ENCODE peak calls at places on chromosomes 7 and 10, in eight cellular contexts. A is coronary artery, S is T-helper 17 cell, D is T-cell, K is left lobe of liver, H is NCI-H1105, O is OCI-LY7, N is occipital lobe. Y is an unnamed sample.

GRCh38 chr7:112009081-112009480 is 197.1 kb downstream of the DOCK4 start:
- DNase-seq in H (no peak), K (no peak), N (no peak), O (no peak), S (no peak), A (no peak), D (no peak), Y (no peak)

GRCh38 chr7:155751409-155751808 is 60.9 kb downstream of the SHH start:
- DNase-seq in O (no peak), K (no peak), H (no peak), N (no peak), A (no peak), S (no peak), D (no peak), Y (no peak)

GRCh38 chr7:115356139-115356746 is 434.3 kb downstream of the MDFIC start:
- DNase-seq in H (no peak), A (no peak), S (no peak), D (no peak), K (no peak), N (no peak), O (peak; percentile 6), Y (no peak)

GRCh38 chr10:71046747-71047146 is 158.4 kb upstream of the PCBD1 start:
- DNase-seq in H (no peak), S (no peak), A (no peak), N (no peak), K (no peak), D (no peak), O (no peak), Y (no peak)

GRCh38 chr10:93816123-93816747 is 58.5 kb downstream of the LGI1 start:
- DNase-seq in H (no peak), A (no peak), S (no peak), N (peak; percentile 2), K (peak; percentile 63), D (peak; percentile 4), O (peak; percentile 13), Y (no peak)

GRCh38 chr7:44772867-44773266 is 23.6 kb upstream of the PPIA start:
- DNase-seq in N (no peak), O (peak; percentile 40), H (no peak), A (no peak), K (no peak), D (no peak), S (no peak), Y (no peak)

GRCh38 chr7:132577206-132578049 is 1.2 kb upstream of the PLXNA4 start:
- DNase-seq in O (no peak), D (no peak), N (peak; percentile 74), H (peak; percentile 81), A (no peak), S (no peak), K (peak; percentile 52), Y (peak; percentile 81)

GRCh38 chr10:5543628-5544027 is 18.9 kb downstream of the CALML3 start:
- DNase-seq in K (no peak), H (no peak), A (no peak), N (no peak), D (no peak), S (no peak), O (no peak), Y (no peak)

GRCh38 chr7:45689011-45689796 is 115.0 kb downstream of the ADCY1 start:
- DNase-seq in O (no peak), S (no peak), N (no peak), A (no peak), D (no peak), K (no peak), H (no peak), Y (peak; percentile 47)

GRCh38 chr7:100791881-100792666 is 35.2 kb downstream of the EPHB4 start:
- DNase-seq in K (no peak), N (no peak), A (no peak), S (no peak), H (no peak), O (no peak), D (no peak), Y (no peak)

GRCh38 chr10:117168135-117168674 is 29.1 kb upstream of the KCNK18 start:
- DNase-seq in N (peak; percentile 13), A (no peak), D (peak; percentile 56), H (peak; percentile 25), O (peak; percentile 13), S (peak; percentile 56), K (peak; percentile 65), Y (peak; percentile 82)

GRCh38 chr10:34815174-34816066 is at the start of gene PARD3:
- DNase-seq in S (no peak), A (no peak), K (peak; percentile 80), N (no peak), H (peak; percentile 42), D (no peak), O (no peak), Y (peak; percentile 81)

GRCh38 chr7:147937428-147937827 is 653.1 kb upstream of the C7orf33 start:
- DNase-seq in H (no peak), O (no peak), A (no peak), N (no peak), D (no peak), S (no peak), K (no peak), Y (no peak)

GRCh38 chr10:34689053-34689452 is 126.0 kb downstream of the PARD3 start:
- DNase-seq in S (no peak), A (no peak), O (no peak), K (no peak), N (no peak), H (peak; percentile 39), D (no peak), Y (no peak)

GRCh38 chr7:158966780-158967390 is 110.5 kb downstream of the DYNC2I1 start:
- DNase-seq in K (no peak), A (no peak), D (no peak), O (no peak), H (no peak), S (no peak), N (no peak), Y (no peak)

GRCh38 chr10:94623572-94623971 is 60.0 kb upstream of the CYP2C18 start:
- DNase-seq in O (no peak), S (no peak), A (no peak), D (no peak), N (no peak), H (no peak), K (no peak), Y (no peak)

GRCh38 chr7:95843286-95843685 is 70.9 kb downstream of the DYNC1I1 start:
- DNase-seq in H (no peak), N (no peak), O (no peak), A (no peak), K (no peak), D (no peak), S (no peak), Y (no peak)

GRCh38 chr7:8423057-8423456 is 10.4 kb upstream of the NXPH1 start:
- DNase-seq in A (no peak), D (no peak), K (no peak), S (no peak), N (no peak), O (no peak), H (no peak), Y (no peak)

GRCh38 chr10:3452234-3452633 is 279.7 kb upstream of the PITRM1 start:
- DNase-seq in D (no peak), K (no peak), S (no peak), A (no peak), H (no peak), N (no peak), O (no peak), Y (no peak)

GRCh38 chr10:65415318-65415717 is 1510.5 kb upstream of the LRRTM3 start:
- DNase-seq in S (no peak), O (no peak), H (no peak), D (no peak), A (no peak), K (no peak), N (no peak), Y (no peak)

GRCh38 chr7:143002106-143002505 is 24.8 kb downstream of the OR9A2 start:
- DNase-seq in D (no peak), A (no peak), H (peak; percentile 2), N (no peak), O (peak; percentile 29), S (no peak), K (no peak), Y (no peak)

GRCh38 chr7:80646088-80646961 is 7.9 kb downstream of the CD36 start:
- DNase-seq in H (no peak), A (no peak), O (no peak), D (no peak), S (no peak), N (no peak), K (no peak), Y (no peak)

GRCh38 chr7:51817694-51818093 is 501.1 kb upstream of the COBL start:
- DNase-seq in D (no peak), N (no peak), H (no peak), A (no peak), O (no peak), S (no peak), K (no peak), Y (no peak)

GRCh38 chr7:31735991-31736982 is 49.3 kb downstream of the PPP1R17 start:
- DNase-seq in N (peak; percentile 50), D (no peak), A (no peak), O (peak; percentile 30), H (peak; percentile 55), S (no peak), K (peak; percentile 57), Y (no peak)

GRCh38 chr7:44167920-44168319 is 21.3 kb downstream of the GCK start:
- DNase-seq in A (no peak), D (no peak), H (no peak), N (no peak), S (no peak), O (peak; percentile 52), K (no peak), Y (no peak)

GRCh38 chr7:90563286-90563685 is 32.8 kb upstream of the CDK14 start:
- DNase-seq in N (no peak), D (no peak), O (no peak), K (no peak), A (no peak), H (no peak), S (no peak), Y (no peak)

GRCh38 chr7:25098096-25099046 is 26.7 kb downstream of the CYCS start:
- DNase-seq in O (peak; percentile 83), K (peak; percentile 51), D (peak; percentile 51), A (no peak), H (peak; percentile 71), S (peak; percentile 28), N (peak; percentile 8), Y (peak; percentile 81)

GRCh38 chr10:121819049-121819448 is 108.8 kb downstream of the ATE1 start:
- DNase-seq in N (no peak), S (no peak), D (no peak), O (no peak), H (no peak), A (no peak), K (no peak), Y (no peak)

GRCh38 chr10:23364378-23364777 is 19.8 kb upstream of the C10orf67 start:
- DNase-seq in S (no peak), N (no peak), A (no peak), D (no peak), H (no peak), K (no peak), O (no peak), Y (no peak)

GRCh38 chr7:88226886-88227516 is 7.2 kb upstream of the SRI start:
- DNase-seq in S (no peak), N (no peak), A (no peak), K (peak; percentile 88), O (no peak), D (no peak), H (no peak), Y (no peak)

GRCh38 chr7:92595281-92595680 is 5.1 kb upstream of the FAM133B start:
- DNase-seq in H (no peak), O (no peak), K (no peak), S (no peak), A (no peak), N (no peak), D (no peak), Y (no peak)

Y was measured in cardiac septum.